ENCODE peak calls at places on chromosomes 11 and 22, in ten cellular contexts. One of them, this sample, is unnamed.

GRCh38 chr11:10930224-10930960 is 72.5 kb upstream of the ZBED5 start:
- DNase-seq in activated CD8-positive, alpha-beta T cell treated with anti-CD3 and anti-CD28 coated beads, Interleukin-2, amount 10 ng/mL, durations not matched to agents 7 days and 5 days: no peak
- DNase-seq in activated CD4-positive, alpha-beta T cell treated with anti-CD3 and anti-CD28 coated beads, Interleukin-2, amount 50 U/mL, for 1 hour: peak
- DNase-seq in spleen: no peak
- DNase-seq in A172: peak
- DNase-seq in NCI-H69: peak
- DNase-seq in SJSA1: peak
- DNase-seq in H1: no peak
- DNase-seq in NCI-H2081: no peak
- DNase-seq in stimulated activated CD4-positive, alpha-beta T cell treated with anti-CD3 and anti-CD28 coated beads, Interleukin-15, amount 100 ng/mL, for 1 hour: no peak
- DNase-seq in this sample: no peak

GRCh38 chr22:32476286-32476685 is 1.7 kb downstream of the FBXO7 start:
- DNase-seq in activated CD8-positive, alpha-beta T cell treated with anti-CD3 and anti-CD28 coated beads, Interleukin-2, amount 10 ng/mL, durations not matched to agents 7 days and 5 days: no peak
- DNase-seq in activated CD4-positive, alpha-beta T cell treated with anti-CD3 and anti-CD28 coated beads, Interleukin-2, amount 50 U/mL, for 1 hour: no peak
- DNase-seq in spleen: no peak
- DNase-seq in A172: no peak
- DNase-seq in NCI-H69: no peak
- DNase-seq in SJSA1: peak
- DNase-seq in H1: no peak
- DNase-seq in NCI-H2081: no peak
- DNase-seq in stimulated activated CD4-positive, alpha-beta T cell treated with anti-CD3 and anti-CD28 coated beads, Interleukin-15, amount 100 ng/mL, for 1 hour: no peak
- DNase-seq in this sample: no peak

GRCh38 chr11:123145220-123145619 is 49.8 kb downstream of the CLMP start:
- DNase-seq in activated CD8-positive, alpha-beta T cell treated with anti-CD3 and anti-CD28 coated beads, Interleukin-2, amount 10 ng/mL, durations not matched to agents 7 days and 5 days: no peak
- DNase-seq in activated CD4-positive, alpha-beta T cell treated with anti-CD3 and anti-CD28 coated beads, Interleukin-2, amount 50 U/mL, for 1 hour: no peak
- DNase-seq in spleen: no peak
- DNase-seq in A172: peak
- DNase-seq in NCI-H69: peak
- DNase-seq in SJSA1: peak
- DNase-seq in H1: no peak
- DNase-seq in NCI-H2081: no peak
- DNase-seq in stimulated activated CD4-positive, alpha-beta T cell treated with anti-CD3 and anti-CD28 coated beads, Interleukin-15, amount 100 ng/mL, for 1 hour: no peak
- DNase-seq in this sample: no peak

GRCh38 chr11:68343761-68344256 is 31.4 kb downstream of the LRP5 start:
- DNase-seq in activated CD8-positive, alpha-beta T cell treated with anti-CD3 and anti-CD28 coated beads, Interleukin-2, amount 10 ng/mL, durations not matched to agents 7 days and 5 days: no peak
- DNase-seq in activated CD4-positive, alpha-beta T cell treated with anti-CD3 and anti-CD28 coated beads, Interleukin-2, amount 50 U/mL, for 1 hour: no peak
- DNase-seq in spleen: no peak
- DNase-seq in A172: no peak
- DNase-seq in NCI-H69: no peak
- DNase-seq in SJSA1: no peak
- DNase-seq in H1: no peak
- DNase-seq in NCI-H2081: no peak
- DNase-seq in stimulated activated CD4-positive, alpha-beta T cell treated with anti-CD3 and anti-CD28 coated beads, Interleukin-15, amount 100 ng/mL, for 1 hour: no peak
- DNase-seq in this sample: no peak

GRCh38 chr11:74685905-74686304 is 45.3 kb downstream of the CHRDL2 start:
- DNase-seq in activated CD8-positive, alpha-beta T cell treated with anti-CD3 and anti-CD28 coated beads, Interleukin-2, amount 10 ng/mL, durations not matched to agents 7 days and 5 days: no peak
- DNase-seq in activated CD4-positive, alpha-beta T cell treated with anti-CD3 and anti-CD28 coated beads, Interleukin-2, amount 50 U/mL, for 1 hour: no peak
- DNase-seq in spleen: peak
- DNase-seq in A172: no peak
- DNase-seq in NCI-H69: no peak
- DNase-seq in SJSA1: no peak
- DNase-seq in H1: no peak
- DNase-seq in NCI-H2081: no peak
- DNase-seq in stimulated activated CD4-positive, alpha-beta T cell treated with anti-CD3 and anti-CD28 coated beads, Interleukin-15, amount 100 ng/mL, for 1 hour: no peak
- DNase-seq in this sample: no peak

GRCh38 chr22:37566329-37566837 is 6.1 kb downstream of the CDC42EP1 start:
- DNase-seq in activated CD8-positive, alpha-beta T cell treated with anti-CD3 and anti-CD28 coated beads, Interleukin-2, amount 10 ng/mL, durations not matched to agents 7 days and 5 days: peak
- DNase-seq in activated CD4-positive, alpha-beta T cell treated with anti-CD3 and anti-CD28 coated beads, Interleukin-2, amount 50 U/mL, for 1 hour: peak
- DNase-seq in spleen: peak
- DNase-seq in A172: no peak
- DNase-seq in NCI-H69: no peak
- DNase-seq in SJSA1: no peak
- DNase-seq in H1: no peak
- DNase-seq in NCI-H2081: no peak
- DNase-seq in stimulated activated CD4-positive, alpha-beta T cell treated with anti-CD3 and anti-CD28 coated beads, Interleukin-15, amount 100 ng/mL, for 1 hour: no peak
- DNase-seq in this sample: peak

GRCh38 chr11:86978756-86979608 is 23.8 kb upstream of the FZD4 start:
- DNase-seq in activated CD8-positive, alpha-beta T cell treated with anti-CD3 and anti-CD28 coated beads, Interleukin-2, amount 10 ng/mL, durations not matched to agents 7 days and 5 days: peak
- DNase-seq in activated CD4-positive, alpha-beta T cell treated with anti-CD3 and anti-CD28 coated beads, Interleukin-2, amount 50 U/mL, for 1 hour: no peak
- DNase-seq in spleen: no peak
- DNase-seq in A172: peak
- DNase-seq in NCI-H69: peak
- DNase-seq in SJSA1: no peak
- DNase-seq in H1: no peak
- DNase-seq in NCI-H2081: peak
- DNase-seq in stimulated activated CD4-positive, alpha-beta T cell treated with anti-CD3 and anti-CD28 coated beads, Interleukin-15, amount 100 ng/mL, for 1 hour: no peak
- DNase-seq in this sample: no peak

GRCh38 chr11:3123316-3123715 is 41.8 kb downstream of the OSBPL5 start:
- DNase-seq in activated CD8-positive, alpha-beta T cell treated with anti-CD3 and anti-CD28 coated beads, Interleukin-2, amount 10 ng/mL, durations not matched to agents 7 days and 5 days: no peak
- DNase-seq in activated CD4-positive, alpha-beta T cell treated with anti-CD3 and anti-CD28 coated beads, Interleukin-2, amount 50 U/mL, for 1 hour: no peak
- DNase-seq in spleen: peak
- DNase-seq in A172: no peak
- DNase-seq in NCI-H69: peak
- DNase-seq in SJSA1: no peak
- DNase-seq in H1: no peak
- DNase-seq in NCI-H2081: no peak
- DNase-seq in stimulated activated CD4-positive, alpha-beta T cell treated with anti-CD3 and anti-CD28 coated beads, Interleukin-15, amount 100 ng/mL, for 1 hour: no peak
- DNase-seq in this sample: no peak

GRCh38 chr22:21975854-21976345 is 6.7 kb downstream of the TOP3B start:
- DNase-seq in activated CD8-positive, alpha-beta T cell treated with anti-CD3 and anti-CD28 coated beads, Interleukin-2, amount 10 ng/mL, durations not matched to agents 7 days and 5 days: no peak
- DNase-seq in activated CD4-positive, alpha-beta T cell treated with anti-CD3 and anti-CD28 coated beads, Interleukin-2, amount 50 U/mL, for 1 hour: no peak
- DNase-seq in spleen: no peak
- DNase-seq in A172: no peak
- DNase-seq in NCI-H69: no peak
- DNase-seq in SJSA1: no peak
- DNase-seq in H1: no peak
- DNase-seq in NCI-H2081: no peak
- DNase-seq in stimulated activated CD4-positive, alpha-beta T cell treated with anti-CD3 and anti-CD28 coated beads, Interleukin-15, amount 100 ng/mL, for 1 hour: no peak
- DNase-seq in this sample: no peak

GRCh38 chr11:46391578-46392420 is at the start of gene CHRM4:
- DNase-seq in activated CD8-positive, alpha-beta T cell treated with anti-CD3 and anti-CD28 coated beads, Interleukin-2, amount 10 ng/mL, durations not matched to agents 7 days and 5 days: no peak
- DNase-seq in activated CD4-positive, alpha-beta T cell treated with anti-CD3 and anti-CD28 coated beads, Interleukin-2, amount 50 U/mL, for 1 hour: no peak
- DNase-seq in spleen: peak
- DNase-seq in A172: no peak
- DNase-seq in NCI-H69: peak
- DNase-seq in SJSA1: peak
- DNase-seq in H1: peak
- DNase-seq in NCI-H2081: peak
- DNase-seq in stimulated activated CD4-positive, alpha-beta T cell treated with anti-CD3 and anti-CD28 coated beads, Interleukin-15, amount 100 ng/mL, for 1 hour: no peak
- DNase-seq in this sample: no peak

GRCh38 chr22:44571566-44572413 is 73.8 kb upstream of the RTL6 start:
- DNase-seq in activated CD8-positive, alpha-beta T cell treated with anti-CD3 and anti-CD28 coated beads, Interleukin-2, amount 10 ng/mL, durations not matched to agents 7 days and 5 days: no peak
- DNase-seq in activated CD4-positive, alpha-beta T cell treated with anti-CD3 and anti-CD28 coated beads, Interleukin-2, amount 50 U/mL, for 1 hour: no peak
- DNase-seq in spleen: no peak
- DNase-seq in A172: no peak
- DNase-seq in NCI-H69: no peak
- DNase-seq in SJSA1: no peak
- DNase-seq in H1: no peak
- DNase-seq in NCI-H2081: no peak
- DNase-seq in stimulated activated CD4-positive, alpha-beta T cell treated with anti-CD3 and anti-CD28 coated beads, Interleukin-15, amount 100 ng/mL, for 1 hour: no peak
- DNase-seq in this sample: no peak

GRCh38 chr22:42797021-42797420 is 60.1 kb downstream of the ARFGAP3 start:
- DNase-seq in activated CD8-positive, alpha-beta T cell treated with anti-CD3 and anti-CD28 coated beads, Interleukin-2, amount 10 ng/mL, durations not matched to agents 7 days and 5 days: no peak
- DNase-seq in activated CD4-positive, alpha-beta T cell treated with anti-CD3 and anti-CD28 coated beads, Interleukin-2, amount 50 U/mL, for 1 hour: no peak
- DNase-seq in spleen: no peak
- DNase-seq in A172: no peak
- DNase-seq in NCI-H69: no peak
- DNase-seq in SJSA1: no peak
- DNase-seq in H1: no peak
- DNase-seq in NCI-H2081: no peak
- DNase-seq in stimulated activated CD4-positive, alpha-beta T cell treated with anti-CD3 and anti-CD28 coated beads, Interleukin-15, amount 100 ng/mL, for 1 hour: no peak
- DNase-seq in this sample: no peak

GRCh38 chr22:48205790-48206189 is 1443.3 kb downstream of the TBC1D22A start:
- DNase-seq in activated CD8-positive, alpha-beta T cell treated with anti-CD3 and anti-CD28 coated beads, Interleukin-2, amount 10 ng/mL, durations not matched to agents 7 days and 5 days: no peak
- DNase-seq in activated CD4-positive, alpha-beta T cell treated with anti-CD3 and anti-CD28 coated beads, Interleukin-2, amount 50 U/mL, for 1 hour: no peak
- DNase-seq in spleen: no peak
- DNase-seq in A172: no peak
- DNase-seq in NCI-H69: no peak
- DNase-seq in SJSA1: no peak
- DNase-seq in H1: peak
- DNase-seq in NCI-H2081: no peak
- DNase-seq in stimulated activated CD4-positive, alpha-beta T cell treated with anti-CD3 and anti-CD28 coated beads, Interleukin-15, amount 100 ng/mL, for 1 hour: no peak
- DNase-seq in this sample: no peak

GRCh38 chr11:94401773-94402265 is 600 bp upstream of the GPR83 start:
- DNase-seq in activated CD8-positive, alpha-beta T cell treated with anti-CD3 and anti-CD28 coated beads, Interleukin-2, amount 10 ng/mL, durations not matched to agents 7 days and 5 days: no peak
- DNase-seq in activated CD4-positive, alpha-beta T cell treated with anti-CD3 and anti-CD28 coated beads, Interleukin-2, amount 50 U/mL, for 1 hour: no peak
- DNase-seq in spleen: no peak
- DNase-seq in A172: no peak
- DNase-seq in NCI-H69: peak
- DNase-seq in SJSA1: no peak
- DNase-seq in H1: no peak
- DNase-seq in NCI-H2081: no peak
- DNase-seq in stimulated activated CD4-positive, alpha-beta T cell treated with anti-CD3 and anti-CD28 coated beads, Interleukin-15, amount 100 ng/mL, for 1 hour: no peak
- DNase-seq in this sample: no peak

GRCh38 chr11:75800136-75800675 is 14.8 kb upstream of the UVRAG start:
- DNase-seq in activated CD8-positive, alpha-beta T cell treated with anti-CD3 and anti-CD28 coated beads, Interleukin-2, amount 10 ng/mL, durations not matched to agents 7 days and 5 days: no peak
- DNase-seq in activated CD4-positive, alpha-beta T cell treated with anti-CD3 and anti-CD28 coated beads, Interleukin-2, amount 50 U/mL, for 1 hour: no peak
- DNase-seq in spleen: peak
- DNase-seq in A172: no peak
- DNase-seq in NCI-H69: no peak
- DNase-seq in SJSA1: no peak
- DNase-seq in H1: no peak
- DNase-seq in NCI-H2081: no peak
- DNase-seq in stimulated activated CD4-positive, alpha-beta T cell treated with anti-CD3 and anti-CD28 coated beads, Interleukin-15, amount 100 ng/mL, for 1 hour: no peak
- DNase-seq in this sample: no peak

GRCh38 chr11:7528514-7529049 is 14.8 kb downstream of the PPFIBP2 start:
- DNase-seq in activated CD8-positive, alpha-beta T cell treated with anti-CD3 and anti-CD28 coated beads, Interleukin-2, amount 10 ng/mL, durations not matched to agents 7 days and 5 days: no peak
- DNase-seq in activated CD4-positive, alpha-beta T cell treated with anti-CD3 and anti-CD28 coated beads, Interleukin-2, amount 50 U/mL, for 1 hour: no peak
- DNase-seq in spleen: no peak
- DNase-seq in A172: no peak
- DNase-seq in NCI-H69: no peak
- DNase-seq in SJSA1: no peak
- DNase-seq in H1: no peak
- DNase-seq in NCI-H2081: no peak
- DNase-seq in stimulated activated CD4-positive, alpha-beta T cell treated with anti-CD3 and anti-CD28 coated beads, Interleukin-15, amount 100 ng/mL, for 1 hour: no peak
- DNase-seq in this sample: no peak

This sample was measured in stimulated activated naive B cell treated with anti-CD40 and anti-IgM and Interleukin-4, amounts not matched to agents 10 μg/mL and 1 μg/mL and 100 μg/mL, for 72 hours.